ENCODE peak calls at places on chromosomes 5 and 9, in nine cellular contexts. Q is effector memory CD4-positive, alpha-beta T cell; L is tibial artery; K is psoas muscle; J is GM23338; E is IMR-90; W is GM23248; D is naive thymus-derived CD4-positive, alpha-beta T cell; N is K562. Y is an unnamed sample.

GRCh38 chr9:136658849-136659535 is 3.7 kb upstream of the EGFL7 start:
- DNase-seq in Q (no peak), L (no peak), K (no peak), J (no peak), E (no peak), W (no peak), D (no peak), N (no peak), Y (no peak)

GRCh38 chr5:89668821-89669220 is 740.7 kb downstream of the CETN3 start:
- DNase-seq in Q (no peak), L (no peak), K (no peak), J (no peak), E (no peak), W (peak; percentile 29), D (no peak), N (no peak), Y (no peak)

GRCh38 chr9:21919377-21920362 is 74.5 kb downstream of the CDKN2A start:
- DNase-seq in Q (no peak), L (no peak), K (no peak), J (no peak), E (peak; percentile 88), W (peak; percentile 56), D (peak; percentile 69), N (no peak), Y (no peak)

GRCh38 chr9:117938086-117938485 is 233.9 kb downstream of the TLR4 start:
- DNase-seq in Q (no peak), L (no peak), K (no peak), J (no peak), E (no peak), W (no peak), D (no peak), N (no peak), Y (no peak)

GRCh38 chr5:52799983-52800393 is 12.3 kb downstream of the ITGA1 start:
- DNase-seq in Q (peak; percentile 88), L (peak; percentile 94), K (peak; percentile 98), J (peak; percentile 93), E (peak; percentile 94), W (peak; percentile 97), D (peak; percentile 95), N (peak; percentile 96), Y (peak; percentile 81)

GRCh38 chr5:93336330-93337110 is 244.5 kb downstream of the NR2F1-AS1 start:
- DNase-seq in Q (no peak), L (no peak), K (no peak), J (no peak), E (peak; percentile 45), W (peak; percentile 40), D (no peak), N (no peak), Y (no peak)

GRCh38 chr5:35742006-35742405 is 114.7 kb upstream of the IL7R start:
- DNase-seq in Q (no peak), L (no peak), K (no peak), J (no peak), E (no peak), W (peak; percentile 40), D (no peak), N (no peak), Y (no peak)

GRCh38 chr9:113885183-113886002 is 9.3 kb downstream of the ZNF618 start:
- DNase-seq in Q (no peak), L (no peak), K (no peak), J (no peak), E (no peak), W (no peak), D (no peak), N (no peak), Y (no peak)

GRCh38 chr9:79184821-79185220 is 386.9 kb upstream of the TLE4 start:
- DNase-seq in Q (no peak), L (no peak), K (no peak), J (no peak), E (peak; percentile 41), W (peak; percentile 39), D (no peak), N (no peak), Y (no peak)

GRCh38 chr9:111443454-111443853 is 40.7 kb downstream of the ECPAS start:
- DNase-seq in Q (no peak), L (no peak), K (no peak), J (no peak), E (no peak), W (no peak), D (no peak), N (no peak), Y (no peak)

GRCh38 chr9:81791076-81791475 is 101.7 kb upstream of the TLE1 start:
- DNase-seq in Q (no peak), L (no peak), K (no peak), J (no peak), E (no peak), W (no peak), D (no peak), N (no peak), Y (no peak)

GRCh38 chr9:131259432-131259885 is 16.9 kb downstream of the FAM78A start:
- DNase-seq in Q (no peak), L (no peak), K (no peak), J (peak; percentile 2), E (no peak), W (no peak), D (no peak), N (no peak), Y (no peak)

GRCh38 chr5:12270914-12271313 is 366.7 kb upstream of the CTNND2 start:
- DNase-seq in Q (no peak), L (no peak), K (no peak), J (peak; percentile 5), E (no peak), W (no peak), D (no peak), N (no peak), Y (no peak)

GRCh38 chr5:6568383-6568782 is 64.5 kb downstream of the NSUN2 start:
- DNase-seq in Q (no peak), L (no peak), K (no peak), J (no peak), E (no peak), W (no peak), D (no peak), N (no peak), Y (no peak)

GRCh38 chr9:112868956-112869594 is 21.6 kb downstream of the SLC46A2 start:
- DNase-seq in Q (no peak), L (no peak), K (no peak), J (no peak), E (no peak), W (no peak), D (no peak), N (no peak), Y (no peak)

GRCh38 chr9:34256987-34257585 is 72.0 kb downstream of the KIF24 start:
- DNase-seq in Q (no peak), L (peak; percentile 57), K (peak; percentile 79), J (no peak), E (no peak), W (no peak), D (peak; percentile 31), N (no peak), Y (peak; percentile 39)

GRCh38 chr5:177129206-177129605 is 4.4 kb upstream of the NSD1 start:
- DNase-seq in Q (no peak), L (no peak), K (no peak), J (no peak), E (no peak), W (no peak), D (no peak), N (no peak), Y (no peak)

GRCh38 chr9:121837113-121838010 is 185.9 kb downstream of the DAB2IP start:
- DNase-seq in Q (no peak), L (no peak), K (no peak), J (no peak), E (peak; percentile 85), W (peak; percentile 20), D (no peak), N (no peak), Y (no peak)

DNA sequence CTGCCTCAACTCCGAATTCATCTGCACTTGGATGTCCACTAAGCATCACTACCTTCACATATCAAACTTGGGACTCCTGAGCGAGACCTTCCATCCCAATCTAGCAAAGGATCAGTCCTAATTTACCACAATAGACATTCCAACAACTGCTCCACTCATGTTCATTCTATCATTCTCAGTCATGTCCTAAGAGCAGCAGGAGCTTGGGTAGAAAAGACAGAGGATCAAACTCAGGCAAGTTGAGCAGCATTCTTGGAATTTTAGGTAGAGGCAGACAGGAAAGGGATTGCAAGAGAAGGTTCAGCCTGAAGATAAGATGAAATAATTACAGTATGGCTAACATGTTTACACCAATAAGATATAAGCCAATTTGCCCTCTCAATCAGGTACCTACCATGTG is 51.7 kb downstream of the AUH start:
- DNase-seq in Q (no peak), L (no peak), K (no peak), J (no peak), E (no peak), W (no peak), D (no peak), N (no peak), Y (no peak)
- H3K36me3 ChIP-seq in Q (no peaks in the 10 kb centered on the region), L (peaks cover 4% of the 10 kb centered on the region), K (no peaks in the 10 kb centered on the region), J (no peaks in the 10 kb centered on the region), E (peaks cover 8% of the 10 kb centered on the region), W (no peaks in the 10 kb centered on the region), D (no peaks in the 10 kb centered on the region), N (no peaks in the 10 kb centered on the region), Y (no peaks in the 10 kb centered on the region)

GRCh38 chr5:150122158-150122510 is 33.5 kb downstream of the PDGFRB start:
- DNase-seq in Q (no peak), L (peak; percentile 20), K (no peak), J (peak; percentile 76), E (no peak), W (peak; percentile 49), D (no peak), N (peak; percentile 72), Y (no peak)
- H3K4me1 ChIP-seq in Q (no peaks in the 10 kb centered on the region), L (no peaks in the 10 kb centered on the region), K (no peaks in the 10 kb centered on the region), J (no peaks in the 10 kb centered on the region), E (no peaks in the 10 kb centered on the region), W (peaks cover 4% of the 10 kb centered on the region), D (no peaks in the 10 kb centered on the region), N (peaks cover 16% of the 10 kb centered on the region), Y (no peaks in the 10 kb centered on the region)

DNA sequence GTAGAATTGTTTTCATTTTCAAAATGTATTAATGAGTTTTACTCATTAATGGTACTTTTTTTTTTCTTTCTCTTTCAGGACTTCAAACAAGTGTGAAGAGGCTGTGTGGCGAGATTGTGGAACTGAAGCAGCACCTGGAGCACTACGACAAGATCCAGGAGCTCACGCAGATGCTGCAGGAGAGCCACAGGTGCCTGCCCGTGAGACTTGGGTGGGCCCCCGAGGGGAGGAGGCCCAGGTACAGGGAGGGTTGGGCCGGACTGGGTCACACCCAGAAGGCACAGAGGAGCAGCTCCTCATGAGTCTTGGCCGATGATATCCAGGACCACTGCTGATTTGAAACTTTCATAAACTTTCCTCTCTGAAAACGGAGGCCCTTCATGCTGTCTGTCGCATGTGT is 35.6 kb downstream of the CEP72 start:
- DNase-seq in Q (no peak), L (no peak), K (no peak), J (no peak), E (no peak), W (no peak), D (no peak), N (no peak), Y (no peak)
- H3K36me3 ChIP-seq in Q (peaks cover 14% of the 10 kb centered on the region), L (peaks cover 13% of the 10 kb centered on the region), K (peaks cover 4% of the 10 kb centered on the region), J (peaks cover 24% of the 10 kb centered on the region), E (peaks cover 9% of the 10 kb centered on the region), W (no peaks in the 10 kb centered on the region), D (no peaks in the 10 kb centered on the region), N (peaks cover 80% of the 10 kb centered on the region), Y (no peaks in the 10 kb centered on the region)

DNA sequence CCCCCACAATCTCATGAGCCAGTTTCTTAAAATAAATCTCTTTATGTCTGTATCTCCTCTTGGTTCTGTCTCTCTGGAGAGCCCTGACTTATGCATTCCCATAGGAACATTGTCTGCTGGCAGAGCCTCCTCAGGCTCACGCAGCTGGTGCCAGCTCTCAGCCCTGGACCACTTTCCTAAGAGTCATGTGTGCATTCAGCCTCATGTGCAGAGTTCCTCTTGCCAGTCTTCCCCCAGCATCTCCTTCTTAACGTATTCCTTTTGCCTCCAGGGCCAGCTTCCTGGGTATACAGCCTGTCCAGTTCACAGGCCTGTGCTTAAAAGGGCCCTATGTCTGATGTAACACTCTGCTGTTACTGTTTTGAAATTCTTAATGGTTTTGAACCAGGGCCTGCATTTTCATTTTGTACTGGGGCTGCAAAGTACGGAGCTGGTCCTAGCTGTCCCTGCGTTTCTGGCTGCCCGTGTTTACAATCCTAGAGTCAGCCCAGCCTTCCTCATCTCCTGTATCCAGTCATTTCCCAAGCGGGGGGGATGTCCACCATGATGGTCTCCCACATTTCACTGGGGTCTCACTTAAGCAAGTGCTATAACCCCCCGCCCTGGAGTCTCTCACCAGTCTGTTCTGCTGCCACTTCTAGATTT is 18.1 kb downstream of the ANKRD33B start:
- DNase-seq in Q (no peak), L (no peak), K (no peak), J (no peak), E (no peak), W (peak; percentile 29), D (no peak), N (no peak), Y (no peak)
- H3K4me1 ChIP-seq in Q (peaks cover 2% of the 10 kb centered on the region), L (peaks cover 27% of the 10 kb centered on the region), K (peaks cover 18% of the 10 kb centered on the region), J (peaks cover 14% of the 10 kb centered on the region), E (peaks cover 14% of the 10 kb centered on the region), W (peaks cover 10% of the 10 kb centered on the region), D (no peaks in the 10 kb centered on the region), N (peaks cover 8% of the 10 kb centered on the region), Y (peaks cover 31% of the 10 kb centered on the region)